ENCODE peak calls at places on chromosomes 16 and 17, in nine cellular contexts. Z is DMS53; E is pancreas; D is activated T-helper 2 cell treated with anti-CD3 and anti-CD28 coated beads, Interferon-gamma antibody, Interleukin-2, Interleukin-4, amounts not matched to agents 10 μg/mL and 5 μg/mL and 100 μg/mL, durations not matched to agents 14 hours and 24 hours and 36 hours; B is Caki2; G is NCI-H1048; Q is stimulated activated CD8-positive, alpha-beta memory T cell treated with anti-CD3 and anti-CD28 coated beads, Interleukin-7, amount 100 ng/mL, for 24 hours; L is GM13976; M is kidney glomerular epithelial cell. F is an unnamed sample.

GRCh38 chr16:89712476-89712805 is 8.3 kb downstream of the VPS9D1 start:
- DNase-seq in D (no peak), B (no peak), M (no peak), L (no peak), G (no peak), Z (peak; percentile 25), Q (no peak), E (no peak), F (no peak)

GRCh38 chr17:76246080-76247066 is 6.1 kb upstream of the RNF157 start:
- DNase-seq in B (no peak), Z (no peak), Q (no peak), E (no peak), M (no peak), G (no peak), D (peak; percentile 81), L (peak; percentile 86), F (no peak)

GRCh38 chr16:4420703-4421102 is 4.3 kb upstream of the CORO7 start:
- DNase-seq in G (no peak), B (no peak), D (no peak), Q (no peak), M (no peak), L (no peak), Z (no peak), E (no peak), F (no peak)

GRCh38 chr17:38897176-38897575 is 27.3 kb downstream of the LASP1 start:
- DNase-seq in B (no peak), Z (no peak), Q (no peak), E (no peak), M (no peak), D (no peak), G (no peak), L (no peak), F (no peak)

GRCh38 chr17:703081-703875 is 11.4 kb downstream of the VPS53 start:
- DNase-seq in B (no peak), G (no peak), E (no peak), Z (peak; percentile 69), Q (no peak), M (no peak), D (no peak), L (no peak), F (no peak)

GRCh38 chr16:84117482-84117843 is 721 bp upstream of the MBTPS1 start:
- DNase-seq in Q (no peak), G (no peak), E (no peak), L (peak; percentile 57), B (no peak), Z (peak; percentile 69), M (no peak), D (no peak), F (no peak)

GRCh38 chr17:41363881-41364280 is 5.7 kb downstream of the KRT33B start:
- DNase-seq in L (no peak), Q (no peak), Z (no peak), E (no peak), G (no peak), D (no peak), M (no peak), B (no peak), F (no peak)

GRCh38 chr17:82323514-82324234 is 6.3 kb upstream of the CD7 start:
- DNase-seq in G (no peak), Q (no peak), M (no peak), Z (no peak), L (no peak), E (peak; percentile 73), B (no peak), D (no peak), F (no peak)

GRCh38 chr17:56929362-56929969 is 15.6 kb upstream of the TRIM25 start:
- DNase-seq in D (no peak), B (peak; percentile 50), L (no peak), Q (no peak), E (no peak), M (no peak), Z (peak; percentile 48), G (no peak), F (no peak)

GRCh38 chr16:50395763-50396710 is 27.2 kb upstream of the BRD7 start:
- DNase-seq in D (no peak), Q (no peak), G (no peak), B (no peak), E (no peak), L (no peak), Z (no peak), M (no peak), F (no peak)

GRCh38 chr16:66904846-66905632 is 13.6 kb downstream of the CDH16 start:
- DNase-seq in D (no peak), Z (no peak), M (no peak), E (no peak), G (no peak), Q (no peak), B (no peak), L (no peak), F (no peak)

GRCh38 chr17:43309505-43310329 is 75.9 kb upstream of the RNU2-1 start:
- DNase-seq in G (no peak), M (no peak), E (no peak), Q (no peak), L (no peak), Z (no peak), B (peak; percentile 58), D (peak; percentile 6), F (no peak)

GRCh38 chr16:13093676-13094075 is 192.3 kb downstream of the SHISA9 start:
- DNase-seq in L (no peak), M (no peak), G (no peak), B (no peak), E (no peak), Q (no peak), Z (no peak), D (no peak), F (no peak)

GRCh38 chr17:48439473-48439872 is 9.5 kb upstream of the SKAP1 start:
- DNase-seq in Z (no peak), B (no peak), D (no peak), E (no peak), M (no peak), G (no peak), Q (no peak), L (no peak), F (no peak)

GRCh38 chr16:29029168-29029994 is 44.5 kb downstream of the LAT start:
- DNase-seq in Z (no peak), Q (peak; percentile 74), D (peak; percentile 52), G (no peak), E (no peak), M (peak; percentile 98), B (peak; percentile 77), L (peak; percentile 72), F (peak; percentile 59)